ENCODE peak calls at places on chromosome 19, in six cellular contexts. A is GM13976, W is cardiac muscle cell, P is heart left ventricle, T is left ventricle myocardium inferior, C is adrenal gland. R is an unnamed sample.

GRCh38 chr19:33767898-33768413 is 28.7 kb upstream of the KCTD15 start:
- DNase-seq in P (no peak), A (no peak), W (peak), C (no peak), T (no peak), R (no peak)

GRCh38 chr19:6887326-6887725 is at the start of gene ADGRE1:
- DNase-seq in W (no peak), A (no peak), C (no peak), T (no peak), P (no peak), R (no peak)

GRCh38 chr19:46022431-46023310 is at the start of gene PGLYRP1:
- DNase-seq in T (no peak), P (no peak), W (no peak), A (no peak), C (peak), R (no peak)

GRCh38 chr19:39542198-39542597 is 2.2 kb upstream of the EID2 start:
- DNase-seq in W (no peak), A (no peak), C (no peak), T (no peak), P (no peak), R (no peak)

GRCh38 chr19:29292562-29292961 is 79.6 kb upstream of the UQCRFS1 start:
- DNase-seq in W (no peak), P (no peak), C (no peak), A (no peak), T (no peak), R (no peak)

GRCh38 chr19:14375582-14376291 is 5.5 kb upstream of the ADGRE5 start:
- DNase-seq in A (no peak), T (peak), C (no peak), P (peak), W (peak), R (no peak)

GRCh38 chr19:50628551-50628950 is 11.1 kb downstream of the SYT3 start:
- DNase-seq in C (no peak), T (no peak), P (no peak), A (no peak), W (no peak), R (no peak)

GRCh38 chr19:17183858-17184271 is 31.3 kb upstream of the USE1 start:
- DNase-seq in W (no peak), P (no peak), T (no peak), A (peak), C (no peak), R (no peak)

GRCh38 chr19:13781547-13781946 is 7.3 kb downstream of the C19orf53 start:
- DNase-seq in A (no peak), T (peak), W (peak), C (peak), P (peak), R (peak)

GRCh38 chr19:39038098-39038497 is 5.7 kb upstream of the FBXO27 start:
- DNase-seq in W (peak), A (peak), C (no peak), P (no peak), T (no peak), R (no peak)

GRCh38 chr19:13058951-13059660 is 43.6 kb downstream of the LYL1 start:
- DNase-seq in W (no peak), C (no peak), T (no peak), P (no peak), A (no peak), R (no peak)

GRCh38 chr19:13692096-13692495 is 72.2 kb upstream of the MRI1 start:
- DNase-seq in W (no peak), T (no peak), A (no peak), P (no peak), C (peak), R (no peak)

GRCh38 chr19:8640402-8641004 is 10.1 kb downstream of the NFILZ start:
- DNase-seq in C (peak), T (peak), P (peak), W (no peak), A (no peak), R (no peak)

GRCh38 chr19:33724021-33724722 is 72.5 kb upstream of the KCTD15 start:
- DNase-seq in A (no peak), C (no peak), P (no peak), W (no peak), T (no peak), R (no peak)

GRCh38 chr19:15378529-15379082 is 981 bp downstream of the AKAP8 start:
- DNase-seq in W (peak), P (no peak), T (peak), C (no peak), A (peak), R (no peak)

GRCh38 chr19:49518033-49518432 is 5.6 kb downstream of the FCGRT start:
- DNase-seq in P (no peak), A (no peak), T (no peak), W (no peak), C (no peak), R (no peak)

GRCh38 chr19:519449-519865 is 12.1 kb upstream of the CDC34 start:
- DNase-seq in A (no peak), C (no peak), W (no peak), P (no peak), T (no peak), R (no peak)

GRCh38 chr19:516884-517424 is 9.7 kb downstream of the TPGS1 start:
- DNase-seq in C (no peak), P (no peak), W (no peak), T (no peak), A (no peak), R (no peak)

GRCh38 chr19:514166-514663 is 6.9 kb downstream of the TPGS1 start:
- DNase-seq in A (no peak), C (no peak), T (no peak), W (no peak), P (no peak), R (no peak)

GRCh38 chr19:518292-519231 is 11.3 kb downstream of the TPGS1 start:
- DNase-seq in T (no peak), C (no peak), W (peak), A (no peak), P (no peak), R (peak)

GRCh38 chr19:517721-518136 is 10.4 kb downstream of the TPGS1 start:
- DNase-seq in P (no peak), C (no peak), A (no peak), W (no peak), T (no peak), R (no peak)
- TF ChIP-seq CTCF in P (no peak), C (no peak), A (no peak), W (no peak), T (no peak), R (no peak)

GRCh38 chr19:40622773-40623075 is 21.6 kb downstream of the LTBP4 start:
- DNase-seq in T (no peak), C (no peak), W (no peak), P (no peak), A (no peak), R (no peak)
- TF ChIP-seq CTCF in T (no peak), C (no peak), W (no peak), P (no peak), A (no peak), R (no peak)

GRCh38 chr19:2077833-2078619 is 18.1 kb downstream of the MOB3A start:
- DNase-seq in P (no peak), T (no peak), A (no peak), W (no peak), C (no peak), R (no peak)

GRCh38 chr19:2077398-2077797 is 18.7 kb downstream of the MOB3A start:
- DNase-seq in A (no peak), C (no peak), W (no peak), P (no peak), T (no peak), R (no peak)

GRCh38 chr19:2079865-2080301 is 16.2 kb downstream of the MOB3A start:
- DNase-seq in W (no peak), C (no peak), A (no peak), T (no peak), P (no peak), R (no peak)

GRCh38 chr19:2079076-2079864 is 16.9 kb downstream of the MOB3A start:
- DNase-seq in C (no peak), W (no peak), A (no peak), P (no peak), T (no peak), R (no peak)

GRCh38 chr19:2076481-2077082 is 19.5 kb downstream of the MOB3A start:
- DNase-seq in T (no peak), W (no peak), A (no peak), P (no peak), C (no peak), R (no peak)
- TF ChIP-seq CTCF in T (no peak), W (no peak), A (no peak), P (no peak), C (no peak), R (no peak)

DNA sequence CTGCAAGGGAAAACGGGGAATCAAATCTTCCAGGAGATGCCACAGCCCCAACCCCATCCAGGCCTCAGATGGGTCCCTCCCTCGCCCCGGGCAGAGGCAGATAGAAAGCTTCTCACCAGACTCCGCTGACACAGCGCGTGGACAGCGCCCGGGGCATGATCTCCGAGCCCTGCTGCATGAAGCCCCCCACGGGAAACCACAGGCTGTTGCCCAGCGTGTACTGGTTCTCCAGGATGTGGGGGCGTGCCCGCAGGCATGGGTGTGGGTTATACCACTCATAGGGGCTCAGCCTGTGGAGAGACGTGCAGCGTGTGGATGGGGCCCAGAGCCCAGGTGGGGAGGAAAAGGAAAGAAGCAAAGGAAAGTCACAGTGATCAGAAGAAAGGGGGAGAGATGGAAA is 27.2 kb upstream of the ATP1A3 start:
- DNase-seq in C (no peak), T (no peak), A (no peak), W (no peak), P (no peak), R (no peak)
- TF ChIP-seq CTCF in C (no peak), T (no peak), A (no peak), W (no peak), P (no peak), R (no peak)

DNA sequence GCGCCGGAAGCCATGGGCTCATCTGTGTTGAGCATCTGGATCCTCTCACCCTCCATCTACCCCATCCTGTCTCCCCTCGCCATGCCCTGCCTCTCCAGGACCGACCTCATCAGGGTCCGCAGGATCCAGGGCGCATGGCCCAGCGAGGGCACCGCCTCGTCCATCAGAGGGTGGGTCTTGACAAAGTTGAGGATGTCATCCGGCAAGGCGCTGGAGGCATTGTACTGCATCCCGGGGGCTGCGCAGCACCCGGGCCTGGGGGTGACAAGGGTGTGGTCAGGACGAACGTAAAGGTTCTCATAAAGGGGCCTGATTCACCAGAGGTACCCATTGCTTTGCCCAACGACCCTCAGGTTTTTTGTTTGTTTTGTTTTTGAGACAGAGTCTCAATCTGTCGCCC is 9.5 kb downstream of the SEMA6B start:
- DNase-seq in C (no peak), T (no peak), W (no peak), P (no peak), A (no peak), R (no peak)
- TF ChIP-seq CTCF in C (no peak), T (no peak), W (no peak), P (no peak), A (no peak), R (no peak)

GRCh38 chr19:43503501-43504425 is 783 bp downstream of the PHLDB3 start:
- DNase-seq in P (peak), T (peak), W (peak), C (peak), A (peak), R (peak)

GRCh38 chr19:43505941-43506340 is 1.4 kb upstream of the PHLDB3 start:
- DNase-seq in P (no peak), C (no peak), T (no peak), W (no peak), A (no peak), R (no peak)

GRCh38 chr19:43504426-43505185 is at the start of gene PHLDB3:
- DNase-seq in W (peak), P (peak), T (no peak), C (peak), A (peak), R (peak)

GRCh38 chr19:43506629-43507028 is 2.1 kb upstream of the PHLDB3 start:
- DNase-seq in W (no peak), T (no peak), C (no peak), P (no peak), A (no peak), R (no peak)

DNA sequence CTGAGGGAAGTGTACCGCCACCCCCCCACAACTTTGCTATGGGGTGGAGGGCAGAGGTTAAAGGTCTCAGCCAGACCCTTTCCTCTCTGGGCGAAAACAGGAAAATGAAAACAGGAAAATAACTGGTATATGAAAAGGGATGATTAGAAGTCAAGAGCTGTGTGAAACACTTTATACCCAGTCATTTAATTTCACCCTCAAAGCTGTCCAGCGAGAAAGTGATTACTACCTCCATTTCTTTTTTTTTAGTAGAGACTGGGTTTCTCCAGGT is 575 bp upstream of the PHLDB3 start:
- DNase-seq in P (no peak), A (no peak), W (no peak), T (no peak), C (no peak), R (no peak)
- TF ChIP-seq CTCF in P (no peak), A (no peak), W (no peak), T (no peak), C (no peak), R (no peak)

DNA sequence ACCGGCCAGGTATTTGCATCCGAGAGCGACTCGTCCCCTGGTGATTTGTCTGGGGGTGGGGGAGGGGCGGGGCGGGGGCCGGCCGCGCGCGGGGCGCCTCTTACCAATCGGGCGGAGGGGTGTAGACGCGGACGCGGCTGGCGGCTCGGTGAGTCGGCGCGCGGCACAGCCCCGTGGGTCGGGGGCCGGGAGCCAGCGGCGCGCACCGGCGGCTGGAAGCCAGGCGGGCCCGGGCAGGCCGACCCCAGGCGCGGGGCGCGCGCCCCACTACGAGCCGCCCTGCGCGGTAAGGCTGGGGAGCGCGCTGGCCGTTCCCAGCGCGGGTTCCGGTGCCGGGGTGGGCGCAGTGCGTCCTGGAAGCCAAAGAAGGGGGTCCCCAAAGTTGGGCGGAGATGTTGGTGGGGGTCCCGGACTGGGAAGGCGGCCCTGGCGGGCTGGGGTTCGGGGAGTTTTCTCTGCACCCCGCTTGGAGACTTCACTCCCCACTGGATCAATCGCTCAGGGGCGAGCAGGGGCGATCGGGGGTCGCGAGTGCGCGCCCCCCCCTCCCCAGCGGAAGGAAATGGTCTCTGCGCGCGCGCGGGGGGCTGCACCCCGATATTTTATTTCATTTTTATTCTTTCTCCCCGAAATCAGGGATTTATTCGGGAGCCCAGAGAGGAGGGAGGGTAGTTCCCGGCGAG is at the start of gene ARID3A:
- DNase-seq in T (peak), W (peak), A (peak), P (no peak), C (no peak), R (no peak)
- TF ChIP-seq CTCF in T (no peak), W (no peak), A (no peak), P (no peak), C (no peak), R (no peak)

R was measured in ovary.